ENCODE peak calls at places on chromosomes 6 and 20, in nine cellular contexts. Q is stimulated activated CD4-positive, alpha-beta T cell treated with anti-CD3 and anti-CD28 coated beads, Interleukin-12 subunit alpha, Interleukin-12 subunit beta, amount 100 ng/mL, for 4 hours; T is foreskin fibroblast; C is NCI-H510A treated with DMSO at 0.1 percent for 48 hours; A is HTR-8/SVneo; J is mesendoderm; E is fibroblast of mammary gland; U is epithelial cell of esophagus; M is immature natural killer cell. L is an unnamed sample.
A peak's percentile ranks its signal among the peaks of the same experiment; 100 is the strongest.

GRCh38 chr6:83442752-83443151 is 11.9 kb upstream of the ME1 start:
- DNase-seq in C (no peak), A (no peak), E (peak; percentile 27), M (no peak), U (peak; percentile 54), Q (no peak), J (no peak), T (no peak), L (no peak)

GRCh38 chr20:38298768-38299288 is 5.1 kb upstream of the BPI start:
- DNase-seq in C (no peak), J (no peak), M (no peak), Q (no peak), A (no peak), U (peak; percentile 72), T (peak; percentile 44), E (peak; percentile 60), L (no peak)

GRCh38 chr6:165245287-165245686 is 64.1 kb downstream of the C6orf118 start:
- DNase-seq in Q (no peak), C (peak; percentile 0), U (peak; percentile 51), J (peak; percentile 16), E (peak; percentile 42), M (no peak), A (no peak), T (no peak), L (no peak)

GRCh38 chr6:150691463-150691862 is 91.8 kb downstream of the PLEKHG1 start:
- DNase-seq in E (no peak), J (no peak), M (no peak), Q (no peak), T (no peak), U (no peak), A (no peak), C (no peak), L (no peak)

GRCh38 chr6:126312013-126312665 is 27.8 kb upstream of the CENPW start:
- DNase-seq in E (peak; percentile 20), A (peak; percentile 6), Q (no peak), C (no peak), U (peak; percentile 53), J (peak; percentile 58), M (no peak), T (no peak), L (no peak)

GRCh38 chr6:99588618-99589289 is 17.9 kb upstream of the PRDM13 start:
- DNase-seq in E (peak; percentile 46), A (peak; percentile 45), T (peak; percentile 70), J (peak; percentile 91), C (peak; percentile 56), U (peak; percentile 80), M (peak; percentile 27), Q (peak; percentile 66), L (peak; percentile 79)

GRCh38 chr20:53262294-53262840 is 290.2 kb downstream of the TSHZ2 start:
- DNase-seq in C (no peak), J (no peak), Q (no peak), A (no peak), E (no peak), T (no peak), U (peak; percentile 6), M (no peak), L (no peak)

GRCh38 chr20:19265646-19266374 is 53.4 kb downstream of the SLC24A3 start:
- DNase-seq in M (no peak), A (no peak), C (peak; percentile 88), E (no peak), J (peak; percentile 85), Q (no peak), U (no peak), T (no peak), L (peak; percentile 14)

GRCh38 chr6:105326838-105327745 is 75.8 kb downstream of the PREP start:
- DNase-seq in M (no peak), C (no peak), Q (no peak), T (peak; percentile 66), U (peak; percentile 79), E (peak; percentile 76), A (peak; percentile 33), J (peak; percentile 16), L (no peak)

GRCh38 chr6:25180630-25181375 is 98.4 kb upstream of the CARMIL1 start:
- DNase-seq in Q (no peak), E (no peak), J (no peak), A (no peak), C (no peak), T (no peak), M (no peak), U (no peak), L (no peak)

GRCh38 chr6:40390144-40390800 is 196.9 kb downstream of the LRFN2 start:
- DNase-seq in J (no peak), C (no peak), Q (no peak), U (no peak), M (no peak), E (no peak), T (no peak), A (no peak), L (no peak)

GRCh38 chr6:43455034-43455747 is at the start of gene DLK2:
- DNase-seq in M (peak; percentile 17), T (no peak), A (peak; percentile 59), C (no peak), Q (peak; percentile 41), J (no peak), U (peak; percentile 8), E (no peak), L (peak; percentile 28)

GRCh38 chr6:108764580-108764950 is 83.7 kb upstream of the ARMC2 start:
- DNase-seq in Q (no peak), C (no peak), J (no peak), M (no peak), A (no peak), U (no peak), T (no peak), E (no peak), L (no peak)

GRCh38 chr20:11394145-11394833 is 523.4 kb upstream of the BTBD3 start:
- DNase-seq in M (no peak), T (peak; percentile 65), A (no peak), C (no peak), J (no peak), U (peak; percentile 92), E (peak; percentile 90), Q (no peak), L (no peak)

GRCh38 chr6:129567374-129567773 is 142.6 kb downstream of the ARHGAP18 start:
- DNase-seq in M (no peak), U (peak; percentile 65), C (peak; percentile 1), J (peak; percentile 50), E (peak; percentile 52), T (no peak), A (no peak), Q (peak; percentile 36), L (peak; percentile 18)

GRCh38 chr6:37134622-37135191 is 35.2 kb upstream of the PIM1 start:
- DNase-seq in J (peak; percentile 71), Q (no peak), T (peak; percentile 94), U (peak; percentile 99), A (peak; percentile 90), M (peak; percentile 16), E (peak; percentile 98), C (no peak), L (no peak)

GRCh38 chr6:16691328-16691727 is 69.9 kb downstream of the ATXN1 start:
- DNase-seq in T (no peak), J (no peak), A (no peak), C (no peak), U (no peak), E (no peak), Q (no peak), M (no peak), L (no peak)

GRCh38 chr20:38863024-38863851 is 57.7 kb downstream of the PPP1R16B start:
- DNase-seq in J (no peak), T (no peak), A (no peak), U (no peak), M (peak; percentile 47), E (no peak), C (no peak), Q (no peak), L (no peak)

GRCh38 chr20:833121-833449 is 430 bp upstream of the FAM110A start:
- DNase-seq in Q (no peak), J (no peak), C (no peak), E (no peak), T (no peak), A (no peak), M (no peak), U (peak; percentile 59), L (no peak)

GRCh38 chr6:91781946-91782345 is 1195.1 kb upstream of the MAP3K7 start:
- DNase-seq in Q (no peak), T (no peak), J (no peak), E (no peak), C (no peak), A (no peak), U (peak; percentile 16), M (no peak), L (no peak)

GRCh38 chr20:50588034-50588736 is 78.0 kb downstream of the PTPN1 start:
- DNase-seq in J (peak; percentile 77), A (peak; percentile 97), M (peak; percentile 55), E (peak; percentile 66), C (peak; percentile 77), Q (peak; percentile 73), T (peak; percentile 45), U (peak; percentile 72), L (peak; percentile 68)

GRCh38 chr6:73714227-73714626 is 18.2 kb downstream of the CD109 start:
- DNase-seq in J (no peak), A (no peak), U (no peak), E (no peak), T (no peak), Q (no peak), C (no peak), M (no peak), L (no peak)

GRCh38 chr20:8293791-8294190 is 161.7 kb downstream of the PLCB1 start:
- DNase-seq in Q (no peak), E (no peak), U (no peak), J (no peak), A (no peak), C (no peak), M (no peak), T (no peak), L (no peak)

L was measured in stimulated activated naive CD8-positive, alpha-beta T cell treated with anti-CD3 and anti-CD28 coated beads, Interleukin-15, amount 100 ng/mL, for 72 hours.